ENCODE peak calls at places on chromosome 5, in eight cellular contexts. One of them, this sample, is unnamed.

GRCh38 chr5:127229185-127229889 is 61.3 kb upstream of the MEGF10 start:
- DNase-seq in mammary epithelial cell: peak
- DNase-seq in cardiac muscle cell: peak
- DNase-seq in GM12891: peak
- DNase-seq in type B pancreatic cell: peak
- DNase-seq in NCI-H2081: no peak
- DNase-seq in transverse colon: peak
- DNase-seq in dermis microvascular lymphatic vessel endothelial cell: no peak
- DNase-seq in this sample: no peak

GRCh38 chr5:4420177-4420576 is 720.0 kb upstream of the ADAMTS16 start:
- DNase-seq in NCI-H2081: no peak
- DNase-seq in type B pancreatic cell: no peak
- DNase-seq in cardiac muscle cell: no peak
- DNase-seq in transverse colon: no peak
- DNase-seq in dermis microvascular lymphatic vessel endothelial cell: no peak
- DNase-seq in mammary epithelial cell: no peak
- DNase-seq in GM12891: no peak
- DNase-seq in this sample: no peak

GRCh38 chr5:145362261-145362660 is 472.9 kb downstream of the PRELID2 start:
- DNase-seq in transverse colon: no peak
- DNase-seq in type B pancreatic cell: no peak
- DNase-seq in cardiac muscle cell: peak
- DNase-seq in mammary epithelial cell: peak
- DNase-seq in dermis microvascular lymphatic vessel endothelial cell: no peak
- DNase-seq in NCI-H2081: no peak
- DNase-seq in GM12891: no peak
- DNase-seq in this sample: peak

GRCh38 chr5:75348241-75348640 is 11.2 kb downstream of the HMGCR start:
- DNase-seq in type B pancreatic cell: no peak
- DNase-seq in NCI-H2081: no peak
- DNase-seq in transverse colon: no peak
- DNase-seq in dermis microvascular lymphatic vessel endothelial cell: no peak
- DNase-seq in GM12891: no peak
- DNase-seq in mammary epithelial cell: peak
- DNase-seq in cardiac muscle cell: no peak
- DNase-seq in this sample: peak

GRCh38 chr5:138603521-138603920 is 28.3 kb upstream of the HSPA9 start:
- DNase-seq in dermis microvascular lymphatic vessel endothelial cell: no peak
- DNase-seq in cardiac muscle cell: peak
- DNase-seq in type B pancreatic cell: no peak
- DNase-seq in NCI-H2081: no peak
- DNase-seq in GM12891: no peak
- DNase-seq in mammary epithelial cell: peak
- DNase-seq in transverse colon: no peak
- DNase-seq in this sample: peak

GRCh38 chr5:36820900-36821299 is 55.7 kb upstream of the NIPBL start:
- DNase-seq in cardiac muscle cell: no peak
- DNase-seq in mammary epithelial cell: no peak
- DNase-seq in GM12891: no peak
- DNase-seq in NCI-H2081: no peak
- DNase-seq in type B pancreatic cell: no peak
- DNase-seq in transverse colon: no peak
- DNase-seq in dermis microvascular lymphatic vessel endothelial cell: no peak
- DNase-seq in this sample: no peak

GRCh38 chr5:127562252-127562651 is 44.8 kb downstream of the PRRC1 start:
- DNase-seq in cardiac muscle cell: peak
- DNase-seq in type B pancreatic cell: no peak
- DNase-seq in GM12891: no peak
- DNase-seq in NCI-H2081: no peak
- DNase-seq in mammary epithelial cell: no peak
- DNase-seq in dermis microvascular lymphatic vessel endothelial cell: no peak
- DNase-seq in transverse colon: no peak
- DNase-seq in this sample: no peak

GRCh38 chr5:131265318-131265803 is 1.5 kb downstream of the CDC42SE2 start:
- DNase-seq in GM12891: no peak
- DNase-seq in transverse colon: no peak
- DNase-seq in dermis microvascular lymphatic vessel endothelial cell: no peak
- DNase-seq in cardiac muscle cell: peak
- DNase-seq in NCI-H2081: no peak
- DNase-seq in mammary epithelial cell: no peak
- DNase-seq in type B pancreatic cell: no peak
- DNase-seq in this sample: peak

This sample was measured in RCC 7860.